ENCODE peak calls at places on chromosomes 13 and 19, in five cellular contexts. O is left ventricle myocardium inferior, N is body of pancreas, K is H9, U is kidney. W is an unnamed sample. For H3K4me1, the result is how much of the 10 kb centered on the place peaks cover.

GRCh38 chr13:43911871-43912270 is 32.2 kb downstream of the LACC1 start:
- DNase-seq in O (no peak), K (no peak), U (no peak), N (no peak), W (no peak)

GRCh38 chr19:2578391-2578826 is 102.5 kb downstream of the GADD45B start:
- DNase-seq in U (peak), O (peak), K (peak), N (peak), W (peak)

GRCh38 chr19:50906217-50906616 is 5.0 kb downstream of the KLK4 start:
- DNase-seq in O (no peak), U (no peak), N (peak), K (peak), W (peak)

GRCh38 chr19:29550896-29551295 is 25.1 kb downstream of the VSTM2B start:
- DNase-seq in O (no peak), K (no peak), U (no peak), N (no peak), W (no peak)

GRCh38 chr19:16382775-16383543 is 58.3 kb downstream of the KLF2 start:
- DNase-seq in O (peak), N (peak), K (peak), U (peak), W (peak)

GRCh38 chr13:30855569-30855968 is 50.5 kb upstream of the MEDAG start:
- DNase-seq in K (no peak), O (no peak), N (no peak), U (no peak), W (no peak)

GRCh38 chr19:6048348-6048747 is 62.0 kb downstream of the RFX2 start:
- DNase-seq in U (peak), O (no peak), N (no peak), K (no peak), W (no peak)

GRCh38 chr13:24212674-24213073 is 52.2 kb downstream of the SPATA13 start:
- DNase-seq in U (no peak), N (peak), K (no peak), O (no peak), W (no peak)

GRCh38 chr19:3357362-3357730 is 9.0 kb upstream of the NFIC start:
- DNase-seq in O (no peak), K (no peak), U (peak), N (no peak), W (no peak)

GRCh38 chr19:35247526-35248309 is 1.1 kb upstream of the LSR start:
- DNase-seq in N (peak), U (peak), K (peak), O (no peak), W (peak)

GRCh38 chr13:77207943-77208342 is 119.0 kb downstream of the MYCBP2 start:
- DNase-seq in K (no peak), O (no peak), U (no peak), N (no peak), W (no peak)

GRCh38 chr19:52527134-52527953 is at the start of gene ZNF808:
- DNase-seq in U (peak), N (peak), K (peak), O (peak), W (peak)

GRCh38 chr13:60679131-60679530 is 282.1 kb downstream of the TDRD3 start:
- DNase-seq in N (no peak), O (no peak), K (no peak), U (no peak), W (no peak)

GRCh38 chr13:46197299-46197975 is 14.3 kb upstream of the LRRC63 start:
- DNase-seq in K (no peak), U (no peak), O (no peak), N (no peak), W (no peak)

GRCh38 chr19:3803114-3803888 is 17.1 kb upstream of the MATK start:
- DNase-seq in U (no peak), K (no peak), O (no peak), N (no peak), W (no peak)

GRCh38 chr19:4993683-4994082 is 24.8 kb downstream of the KDM4B start:
- DNase-seq in K (no peak), U (no peak), O (no peak), N (no peak), W (no peak)

GRCh38 chr13:71879129-71879535 is 12.1 kb upstream of the DACH1 start:
- DNase-seq in N (peak), K (peak), O (no peak), U (no peak), W (peak)

GRCh38 chr13:77815330-77815729 is 103.3 kb downstream of the EDNRB start:
- DNase-seq in N (no peak), O (no peak), K (no peak), U (no peak), W (no peak)

GRCh38 chr19:31351212-31352193 is 2.3 kb upstream of the TSHZ3 start:
- DNase-seq in K (no peak), N (peak), U (peak), O (peak), W (peak)

GRCh38 chr13:27036236-27036981 is 135.2 kb downstream of the USP12 start:
- DNase-seq in O (no peak), K (peak), N (no peak), U (no peak), W (no peak)

GRCh38 chr19:38015216-38015615 is 108.2 kb downstream of the SIPA1L3 start:
- DNase-seq in K (no peak), U (no peak), N (no peak), O (no peak), W (no peak)

GRCh38 chr13:113034451-113035208 is 65.6 kb downstream of the MCF2L start:
- DNase-seq in U (peak), O (no peak), N (peak), K (peak), W (peak)

GRCh38 chr13:113532156-113532806 is 41.8 kb upstream of the DCUN1D2 start:
- DNase-seq in N (no peak), U (peak), K (peak), O (peak), W (no peak)

GRCh38 chr13:101474419-101474957 is 22.0 kb downstream of the ITGBL1 start:
- DNase-seq in K (peak), O (no peak), N (peak), U (no peak), W (peak)
- TF ChIP-seq CTCF in K (peak), O (peak), N (no peak), U (no peak), W (peak)

GRCh38 chr19:46718934-46719551 is 2.1 kb upstream of the PRKD2 start:
- DNase-seq in N (no peak), U (peak), K (no peak), O (no peak), W (no peak)

GRCh38 chr19:46722004-46722380 is 5.1 kb upstream of the PRKD2 start:
- DNase-seq in N (no peak), O (no peak), U (peak), K (no peak), W (no peak)

GRCh38 chr19:46721269-46722003 is 4.5 kb upstream of the PRKD2 start:
- DNase-seq in N (no peak), U (peak), O (no peak), K (peak), W (peak)

GRCh38 chr19:46719629-46720515 is 3.0 kb upstream of the PRKD2 start:
- DNase-seq in K (no peak), N (no peak), U (peak), O (no peak), W (no peak)

GRCh38 chr19:46720516-46721239 is 3.8 kb upstream of the PRKD2 start:
- DNase-seq in K (no peak), N (no peak), O (no peak), U (no peak), W (no peak)
- H3K4me1 ChIP-seq in K (under half), N (under half), O (under half), U (under half), W (under half)

GRCh38 chr19:13121551-13122274 is 3.6 kb downstream of the NACC1 start:
- DNase-seq in K (no peak), N (no peak), O (no peak), U (no peak), W (no peak)
- H3K27ac ChIP-seq in K (no peak), N (no peak), O (no peak), U (no peak), W (no peak)

GRCh38 chr19:18508585-18508984 is 13.3 kb downstream of the ELL start:
- DNase-seq in U (no peak), O (no peak), N (no peak), K (no peak), W (no peak)

GRCh38 chr19:18507727-18508440 is 14.0 kb downstream of the ELL start:
- DNase-seq in U (no peak), N (no peak), K (no peak), O (peak), W (no peak)

GRCh38 chr19:18513868-18514267 is 8.0 kb downstream of the ELL start:
- DNase-seq in K (no peak), U (no peak), N (no peak), O (peak), W (no peak)

GRCh38 chr19:18507021-18507726 is 14.7 kb downstream of the ELL start:
- DNase-seq in O (peak), K (no peak), U (no peak), N (no peak), W (no peak)

DNA sequence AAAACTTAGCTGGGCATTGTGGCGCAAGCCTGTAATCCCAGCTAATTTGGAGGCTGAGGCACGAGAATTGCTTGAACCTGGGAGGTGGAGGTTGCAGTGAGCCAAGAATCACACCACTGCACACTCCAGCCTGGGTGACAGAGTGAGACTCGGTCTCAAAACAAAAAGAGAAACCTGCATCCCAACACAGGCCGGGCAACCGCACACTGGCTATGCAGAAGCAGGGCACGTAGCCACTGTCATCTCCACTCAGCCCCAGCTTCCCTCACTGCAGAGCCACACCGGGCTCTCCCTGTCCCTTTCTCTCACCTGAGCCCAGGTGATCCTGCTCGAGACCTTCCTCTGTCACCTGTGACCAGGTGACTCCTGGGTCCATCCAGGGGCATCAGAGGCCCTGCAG is 11.7 kb downstream of the ELL start:
- DNase-seq in O (no peak), U (no peak), K (no peak), N (no peak), W (no peak)
- TF ChIP-seq CTCF in O (no peak), U (no peak), K (no peak), N (no peak), W (no peak)

GRCh38 chr19:1102407-1103106 is 1.2 kb upstream of the GPX4 start:
- DNase-seq in K (no peak), N (peak), O (no peak), U (no peak), W (no peak)

GRCh38 chr19:1104452-1105216 is 840 bp downstream of the GPX4 start:
- DNase-seq in N (peak), K (peak), U (peak), O (peak), W (peak)

GRCh38 chr19:1098177-1099051 is 3.2 kb upstream of the POLR2E start:
- DNase-seq in K (no peak), N (no peak), O (no peak), U (no peak), W (no peak)

GRCh38 chr19:1103691-1104451 is at the start of gene GPX4:
- DNase-seq in O (peak), N (peak), U (peak), K (peak), W (peak)

DNA sequence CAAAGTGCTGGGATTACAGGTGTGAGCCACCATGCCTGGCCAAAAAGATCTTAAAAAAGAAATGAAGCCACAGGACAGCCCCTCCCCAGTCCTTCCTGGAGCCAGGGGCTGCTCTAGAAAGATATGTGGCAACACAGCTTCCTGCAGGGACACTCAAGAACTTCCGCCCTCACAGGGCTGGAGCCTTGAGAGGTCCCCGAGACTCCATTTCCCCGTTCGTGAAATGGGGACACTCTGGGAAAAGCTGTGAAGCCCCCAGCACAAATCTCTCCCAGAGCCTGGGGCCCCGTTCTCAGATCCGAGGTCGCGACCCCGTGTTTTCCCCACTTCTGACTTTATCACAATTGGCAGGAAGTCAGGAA is 2.5 kb upstream of the GPX4 start:
- DNase-seq in U (no peak), N (peak), K (no peak), O (no peak), W (no peak)
- H3K4me1 ChIP-seq in U (under half), N (under half), K (under half), O (half or more), W (under half)

GRCh38 chr19:49831592-49831991 is 13.5 kb downstream of the MED25 start:
- DNase-seq in O (no peak), N (no peak), U (no peak), K (no peak), W (no peak)

GRCh38 chr19:49829721-49830120 is 11.6 kb downstream of the MED25 start:
- DNase-seq in U (no peak), K (no peak), O (no peak), N (no peak), W (no peak)

GRCh38 chr19:49830766-49831165 is 12.7 kb downstream of the MED25 start:
- DNase-seq in O (no peak), K (no peak), U (no peak), N (no peak), W (no peak)

GRCh38 chr19:49833594-49833993 is 15.5 kb downstream of the MED25 start:
- DNase-seq in U (no peak), K (no peak), O (no peak), N (no peak), W (no peak)

GRCh38 chr19:49832556-49832955 is 14.5 kb downstream of the MED25 start:
- DNase-seq in O (no peak), U (no peak), N (no peak), K (no peak), W (no peak)
- H3K27ac ChIP-seq in O (no peak), U (no peak), N (no peak), K (no peak), W (no peak)